ENCODE peak calls at places on chromosomes 3 and 15, in six cellular contexts. X, M, E, O, L and C are unnamed samples.

GRCh38 chr3:45332493-45332892 is 55.9 kb upstream of the LARS2 start:
- DNase-seq in E (no peak), O (no peak), L (no peak), M (no peak), X (no peak), C (no peak)

GRCh38 chr3:59143447-59143846 is 93.6 kb upstream of the CFAP20DC start:
- DNase-seq in O (no peak), M (no peak), E (no peak), X (peak), L (peak), C (no peak)

GRCh38 chr15:39581501-39582285 is 814 bp downstream of the THBS1 start:
- DNase-seq in E (peak), X (peak), L (peak), M (no peak), O (peak), C (no peak)

GRCh38 chr15:42138411-42138810 is 18.0 kb downstream of the PLA2G4F start:
- DNase-seq in M (no peak), O (no peak), E (no peak), X (no peak), L (no peak), C (no peak)

GRCh38 chr3:197490098-197490497 is 65.7 kb downstream of the BDH1 start:
- DNase-seq in M (no peak), E (peak), L (peak), X (no peak), O (no peak), C (no peak)

GRCh38 chr3:10744098-10744465 is 71.9 kb upstream of the SLC6A11 start:
- DNase-seq in X (peak), L (peak), E (peak), O (peak), M (no peak), C (no peak)

GRCh38 chr3:12972043-12972442 is 101.2 kb downstream of the IQSEC1 start:
- DNase-seq in X (no peak), M (no peak), E (no peak), O (no peak), L (no peak), C (no peak)

GRCh38 chr3:140050977-140051957 is 116.3 kb downstream of the CLSTN2 start:
- DNase-seq in M (no peak), X (peak), L (no peak), E (peak), O (peak), C (no peak)

GRCh38 chr3:191324936-191325335 is 4.3 kb upstream of the CCDC50 start:
- DNase-seq in O (no peak), X (no peak), E (no peak), M (no peak), L (no peak), C (no peak)

GRCh38 chr3:80060664-80061063 is 292.9 kb upstream of the ROBO1 start:
- DNase-seq in E (no peak), O (no peak), L (no peak), X (no peak), M (no peak), C (no peak)

GRCh38 chr15:93209690-93210425 is 120.8 kb upstream of the RGMA start:
- DNase-seq in L (no peak), O (no peak), X (peak), M (no peak), E (no peak), C (no peak)

GRCh38 chr3:52046914-52047239 is 9.5 kb downstream of the DUSP7 start:
- DNase-seq in L (no peak), O (no peak), M (no peak), E (no peak), X (no peak), C (no peak)

GRCh38 chr3:52046186-52046913 is 10.0 kb downstream of the DUSP7 start:
- DNase-seq in X (no peak), L (peak), M (no peak), O (peak), E (no peak), C (no peak)

GRCh38 chr3:52044869-52045616 is 11.3 kb downstream of the DUSP7 start:
- DNase-seq in M (no peak), O (peak), X (peak), L (no peak), E (no peak), C (no peak)

GRCh38 chr3:52049503-52049902 is 6.9 kb downstream of the DUSP7 start:
- DNase-seq in L (no peak), E (no peak), X (no peak), M (no peak), O (no peak), C (no peak)

DNA sequence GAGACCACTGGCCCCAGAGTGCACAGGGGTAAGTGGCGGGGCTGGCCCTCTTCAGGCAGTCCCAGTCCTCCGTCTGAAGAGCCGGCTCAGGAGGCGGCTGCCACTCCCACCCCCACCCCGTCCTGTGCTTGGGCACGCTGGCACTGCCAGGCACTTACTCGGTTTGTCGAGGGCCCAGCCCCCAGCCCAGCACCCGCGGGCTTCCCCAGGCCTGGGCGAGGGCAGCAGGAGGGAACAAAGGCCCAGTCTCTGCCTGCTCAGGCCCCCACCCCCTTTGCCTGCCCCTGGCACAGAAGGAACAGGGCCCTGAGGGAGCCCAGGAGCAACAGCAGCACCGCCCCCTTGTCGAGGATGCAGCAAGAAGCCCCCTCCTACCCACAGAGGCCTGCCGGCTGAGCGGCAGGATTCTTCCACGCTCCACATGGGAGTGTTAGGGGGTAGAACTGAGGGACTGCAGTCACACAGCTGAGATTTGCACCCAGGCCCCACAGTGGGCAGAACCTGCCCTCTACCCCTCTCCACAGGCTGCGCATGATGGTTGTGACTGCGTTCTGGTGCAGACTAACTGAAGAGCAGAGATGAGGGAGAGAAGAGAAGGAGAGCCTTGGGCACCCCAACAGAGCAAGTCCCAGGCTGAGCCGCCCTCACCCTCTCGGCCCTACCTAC is 8.9 kb downstream of the DUSP7 start:
- DNase-seq in M (no peak), X (no peak), E (no peak), O (no peak), L (no peak), C (no peak)
- H3K4me3 ChIP-seq in M (no peak), X (no peak), E (no peak), O (no peak), L (no peak), C (no peak)

DNA sequence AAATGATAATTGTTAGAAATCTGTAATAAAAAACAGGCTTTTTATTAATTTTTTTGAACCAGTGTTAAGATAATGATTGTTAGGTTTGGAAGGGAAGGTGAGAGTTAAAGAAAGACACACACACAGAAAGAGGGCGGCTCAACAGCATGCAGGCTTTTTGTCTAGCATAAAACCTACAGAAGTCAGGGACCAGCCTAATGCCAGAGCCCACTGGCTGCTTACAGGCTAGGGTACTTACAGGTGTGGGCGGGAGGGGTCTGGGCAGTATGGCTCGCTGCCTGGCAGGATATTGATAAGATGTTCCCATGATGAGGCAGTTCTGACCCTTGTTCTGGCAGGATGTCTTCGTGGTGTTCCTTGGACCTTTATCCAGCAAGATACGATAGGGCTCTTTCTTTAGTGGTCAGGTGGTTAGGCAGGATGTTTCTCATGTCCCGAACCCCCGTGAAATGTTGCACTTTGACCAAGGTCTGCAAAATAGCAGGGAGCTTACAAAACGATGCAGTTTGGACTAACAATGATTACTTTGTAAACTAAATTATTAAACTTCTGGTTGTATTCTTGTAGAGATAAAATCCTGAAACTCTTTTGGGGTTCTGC is 84.7 kb downstream of the DCUN1D1 start:
- DNase-seq in L (no peak), E (peak), O (no peak), X (no peak), M (no peak), C (no peak)
- TF ChIP-seq REST in L (no peak), E (no peak), O (no peak), X (no peak), M (no peak), C (no peak)

GRCh38 chr3:108131795-108132134 is 40.9 kb upstream of the CD47 start:
- DNase-seq in E (no peak), X (no peak), O (no peak), L (no peak), M (no peak), C (no peak)

GRCh38 chr3:108134555-108134880 is 43.7 kb upstream of the CD47 start:
- DNase-seq in X (no peak), O (no peak), E (no peak), L (no peak), M (no peak), C (no peak)

GRCh38 chr3:108131105-108131794 is 40.4 kb upstream of the CD47 start:
- DNase-seq in L (peak), M (no peak), O (no peak), E (no peak), X (no peak), C (peak)

GRCh38 chr3:108133858-108134554 is 43.2 kb upstream of the CD47 start:
- DNase-seq in E (no peak), L (no peak), O (no peak), X (no peak), M (no peak), C (no peak)

DNA sequence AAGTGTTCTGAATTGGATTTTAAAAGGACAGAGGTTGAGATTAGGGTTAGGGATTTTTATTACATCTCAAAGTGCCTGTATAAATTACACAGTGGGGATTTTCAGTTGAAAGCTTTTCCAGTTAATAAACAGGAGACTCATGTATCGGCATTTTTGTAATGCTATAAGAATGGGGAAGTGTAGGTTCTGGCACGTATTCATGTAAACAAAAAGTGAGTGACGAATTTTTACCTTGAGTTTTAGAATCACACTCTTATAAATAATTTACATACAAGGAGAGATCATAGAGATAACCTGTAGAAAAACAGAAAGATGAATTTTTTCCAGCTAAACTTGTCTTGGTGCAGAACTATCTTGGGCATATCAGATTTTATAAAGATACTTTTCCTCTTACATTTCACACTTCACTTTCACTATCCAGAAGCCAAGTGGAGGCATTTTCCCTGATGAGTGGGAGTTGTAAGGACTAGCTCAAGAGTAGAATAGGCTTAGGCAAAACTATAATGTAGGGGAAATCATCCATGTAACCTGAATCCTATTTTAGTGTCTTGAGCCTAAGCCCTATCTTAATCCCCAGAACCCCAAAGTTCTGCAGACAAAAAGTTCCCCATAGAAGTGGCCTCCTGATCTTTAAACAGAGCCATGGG is 42.0 kb upstream of the CD47 start:
- DNase-seq in E (no peak), X (no peak), O (no peak), L (peak), M (no peak), C (peak)
- H3K4me3 ChIP-seq in E (no peak), X (no peak), O (no peak), L (peak), M (peak), C (peak)

DNA sequence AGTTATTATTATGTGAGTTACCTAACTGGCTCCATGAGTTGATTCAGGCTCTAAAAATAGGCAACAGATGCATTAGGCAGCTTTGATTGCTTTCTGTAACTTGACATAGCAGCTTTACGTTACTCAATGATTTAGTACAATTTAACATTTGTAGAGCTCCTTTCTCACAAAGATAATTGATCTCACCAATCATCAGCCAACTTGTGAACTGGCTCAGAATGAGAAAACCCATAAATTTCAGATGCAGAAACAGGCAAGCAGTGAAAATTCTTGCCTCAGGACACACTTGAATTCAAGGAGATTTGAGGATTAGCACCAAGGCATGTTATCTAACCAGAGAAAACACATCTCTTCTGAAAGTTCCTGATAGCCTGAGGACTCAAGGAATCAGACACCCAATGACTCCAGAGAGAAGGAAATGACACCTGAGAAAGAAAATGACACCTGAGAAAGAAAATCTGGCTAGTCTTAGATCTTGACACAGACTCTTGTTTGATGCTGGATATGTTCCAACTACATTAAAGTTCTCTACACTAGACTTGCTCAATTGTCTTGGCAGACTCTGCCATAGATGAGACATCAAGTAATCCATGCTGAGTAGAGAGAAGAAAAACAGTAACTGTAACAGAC is 315.1 kb upstream of the CBLB start:
- DNase-seq in X (no peak), O (no peak), M (no peak), E (no peak), L (peak), C (no peak)
- TF ChIP-seq REST in X (no peak), O (no peak), M (no peak), E (no peak), L (no peak), C (no peak)

DNA sequence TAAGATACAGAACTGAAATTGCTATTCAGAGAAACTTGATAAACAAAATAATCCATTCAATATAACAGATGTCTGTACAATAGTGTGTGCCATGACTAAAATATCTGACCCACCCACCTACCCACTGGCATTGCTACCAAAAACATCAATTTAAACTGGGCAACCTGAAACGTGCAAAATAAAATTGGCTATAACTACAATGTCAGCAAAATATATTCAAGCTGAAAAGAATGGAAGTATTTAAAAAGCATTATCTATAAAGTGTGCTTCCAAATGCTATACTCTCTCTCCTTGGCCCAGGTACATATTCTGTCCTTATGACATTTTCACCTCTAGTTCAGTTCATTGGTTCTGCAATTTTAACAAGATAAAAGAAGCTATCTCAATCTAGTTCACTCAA is 379.6 kb upstream of the ATP11B start:
- DNase-seq in L (no peak), E (no peak), X (no peak), O (no peak), M (no peak), C (no peak)
- H3K4me3 ChIP-seq in L (no peak), E (no peak), X (no peak), O (no peak), M (no peak), C (no peak)

GRCh38 chr3:170108955-170109354 is 71.2 kb downstream of the GPR160 start:
- DNase-seq in E (no peak), M (no peak), X (no peak), O (no peak), L (no peak), C (no peak)
- TF ChIP-seq REST in E (no peak), M (no peak), X (no peak), O (no peak), L (no peak), C (no peak)

GRCh38 chr3:107242579-107242978 is 134.7 kb upstream of the CCDC54 start:
- DNase-seq in X (no peak), M (no peak), O (no peak), L (no peak), E (no peak), C (no peak)
- H3K4me3 ChIP-seq in X (no peak), M (no peak), O (peak), L (no peak), E (no peak), C (no peak)